ENCODE peak calls at places on chromosomes 12 and 14, in six cellular contexts. N, I, X, C, S and R are unnamed samples.

GRCh38 chr12:103503546-103504480 is 8.0 kb upstream of the C12orf42 start:
- DNase-seq in C (peak; percentile 60), X (no peak), S (no peak), N (no peak), I (peak; percentile 70), R (no peak)

GRCh38 chr14:96126339-96126770 is 78.3 kb upstream of the BDKRB2 start:
- DNase-seq in C (no peak), S (no peak), I (no peak), N (no peak), X (no peak), R (no peak)

GRCh38 chr12:5500326-5500659 is 68.4 kb downstream of the NTF3 start:
- DNase-seq in I (no peak), S (no peak), N (no peak), C (no peak), X (no peak), R (no peak)

GRCh38 chr14:36509056-36509917 is 10.7 kb downstream of the NKX2-1 start:
- DNase-seq in I (no peak), S (no peak), C (no peak), N (no peak), X (no peak), R (no peak)

GRCh38 chr12:65232490-65233077 is 45.9 kb upstream of the MSRB3 start:
- DNase-seq in N (no peak), S (no peak), X (peak; percentile 4), I (peak; percentile 52), C (peak; percentile 38), R (no peak)

GRCh38 chr12:52221912-52222457 is 11.1 kb upstream of the KRT7 start:
- DNase-seq in S (no peak), N (peak; percentile 81), X (peak; percentile 66), I (peak; percentile 48), C (peak; percentile 83), R (no peak)

GRCh38 chr12:114669501-114670256 is 14.3 kb downstream of the TBX3 start:
- DNase-seq in I (no peak), C (no peak), X (peak; percentile 81), S (no peak), N (no peak), R (no peak)

GRCh38 chr12:116592116-116592637 is 33.0 kb downstream of the MAP1LC3B2 start:
- DNase-seq in S (no peak), I (no peak), N (peak; percentile 60), C (no peak), X (no peak), R (no peak)

GRCh38 chr12:107179883-107180282 is 86.5 kb upstream of the CRY1 start:
- DNase-seq in S (no peak), N (no peak), I (no peak), X (no peak), C (peak; percentile 57), R (no peak)

GRCh38 chr14:102408729-102409128 is 46.0 kb downstream of the TECPR2 start:
- DNase-seq in X (no peak), I (no peak), C (no peak), N (no peak), S (no peak), R (no peak)

GRCh38 chr12:44362947-44363346 is 513.2 kb downstream of the NELL2 start:
- DNase-seq in X (no peak), N (no peak), C (no peak), I (no peak), S (no peak), R (no peak)

GRCh38 chr12:51771008-51771407 is 77.5 kb downstream of the FIGNL2 start:
- DNase-seq in C (no peak), N (no peak), X (peak; percentile 36), I (no peak), S (no peak), R (no peak)

GRCh38 chr14:69766984-69767368 is at the start of gene SRSF5:
- DNase-seq in S (peak; percentile 79), N (peak; percentile 97), C (peak; percentile 97), I (peak; percentile 97), X (peak; percentile 93), R (peak; percentile 92)

GRCh38 chr14:105499256-105500035 is 8.4 kb downstream of the TEDC1 start:
- DNase-seq in S (no peak), I (no peak), N (peak; percentile 48), X (no peak), C (no peak), R (no peak)

GRCh38 chr14:104937161-104937560 is 12.5 kb downstream of the PLD4 start:
- DNase-seq in I (no peak), X (no peak), C (no peak), N (no peak), S (no peak), R (no peak)

GRCh38 chr12:64452559-64453329 is 824 bp downstream of the TBK1 start:
- DNase-seq in S (no peak), I (peak; percentile 15), C (peak; percentile 72), N (no peak), X (peak; percentile 83), R (peak; percentile 12)

GRCh38 chr14:77323571-77323970 is 2.7 kb downstream of the GSTZ1 start:
- DNase-seq in X (no peak), I (no peak), S (no peak), C (no peak), N (no peak), R (no peak)

GRCh38 chr12:46342562-46343033 is 30.0 kb downstream of the SLC38A2 start:
- DNase-seq in N (no peak), C (peak; percentile 60), I (peak; percentile 48), X (peak; percentile 49), S (no peak), R (no peak)

GRCh38 chr14:54637829-54638446 is 71.0 kb downstream of the SAMD4A start:
- DNase-seq in I (no peak), N (no peak), S (peak; percentile 65), X (peak; percentile 53), C (no peak), R (no peak)

GRCh38 chr12:84911331-84912190 is 1.0 kb downstream of the SLC6A15 start:
- DNase-seq in N (peak; percentile 59), X (peak; percentile 13), S (peak; percentile 77), I (no peak), C (peak; percentile 16), R (no peak)

GRCh38 chr12:122265433-122265832 is 861 bp downstream of the VPS33A start:
- DNase-seq in X (peak; percentile 10), C (peak; percentile 25), S (no peak), I (peak; percentile 12), N (no peak), R (no peak)

GRCh38 chr14:73223049-73223448 is 14.3 kb upstream of the PAPLN start:
- DNase-seq in S (no peak), N (no peak), C (no peak), I (peak; percentile 31), X (no peak), R (peak; percentile 66)

GRCh38 chr12:2690348-2691000 is 104.3 kb upstream of the FKBP4 start:
- DNase-seq in N (no peak), I (no peak), C (no peak), S (no peak), X (no peak), R (no peak)

GRCh38 chr12:2691340-2692111 is 103.2 kb upstream of the FKBP4 start:
- DNase-seq in C (no peak), I (peak; percentile 3), S (no peak), N (no peak), X (no peak), R (no peak)

GRCh38 chr12:2692156-2692555 is 102.6 kb upstream of the FKBP4 start:
- DNase-seq in N (no peak), S (no peak), C (no peak), X (no peak), I (no peak), R (no peak)

GRCh38 chr12:2689879-2690278 is 104.9 kb upstream of the FKBP4 start:
- DNase-seq in N (no peak), S (no peak), I (no peak), C (no peak), X (no peak), R (no peak)

DNA sequence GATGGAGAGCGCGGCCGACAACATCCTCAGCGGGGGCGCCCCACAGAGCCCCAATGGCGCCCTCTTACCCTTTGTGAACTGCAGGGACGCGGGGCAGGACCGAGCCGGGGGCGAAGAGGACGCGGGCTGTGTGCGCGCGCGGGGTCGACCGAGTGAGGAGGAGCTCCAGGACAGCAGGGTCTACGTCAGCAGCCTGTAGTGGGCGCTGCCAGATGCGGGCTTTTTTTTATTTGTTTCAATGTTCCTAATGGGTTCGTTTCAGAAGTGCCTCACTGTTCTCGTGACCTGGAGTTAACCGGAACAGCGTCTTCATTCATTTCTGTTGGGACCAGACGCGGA is 103.8 kb upstream of the FKBP4 start:
- DNase-seq in I (no peak), C (no peak), X (no peak), N (no peak), S (no peak), R (no peak)
- TF ChIP-seq CTCF in I (no peak), C (no peak), X (peak; percentile 34), N (no peak), S (peak; percentile 4), R (no peak)

GRCh38 chr12:3122841-3123678 is 45.9 kb downstream of the TSPAN9 start:
- DNase-seq in X (peak; percentile 90), C (no peak), I (no peak), N (peak; percentile 87), S (peak; percentile 83), R (peak; percentile 14)
- TF ChIP-seq CTCF in X (peak; percentile 55), C (no peak), I (no peak), N (no peak), S (peak; percentile 10), R (no peak)

GRCh38 chr12:127025545-127025944 is 1241.4 kb upstream of the TMEM132C start:
- DNase-seq in S (no peak), C (no peak), X (peak; percentile 7), I (no peak), N (no peak), R (no peak)
- TF ChIP-seq CTCF in S (no peak), C (no peak), X (peak; percentile 81), I (peak; percentile 26), N (no peak), R (no peak)

GRCh38 chr14:32047791-32048190 is 29.3 kb upstream of the ARHGAP5 start:
- DNase-seq in N (no peak), C (no peak), X (no peak), I (no peak), S (peak; percentile 44), R (no peak)
- TF ChIP-seq CTCF in N (no peak), C (no peak), X (no peak), I (no peak), S (no peak), R (no peak)

DNA sequence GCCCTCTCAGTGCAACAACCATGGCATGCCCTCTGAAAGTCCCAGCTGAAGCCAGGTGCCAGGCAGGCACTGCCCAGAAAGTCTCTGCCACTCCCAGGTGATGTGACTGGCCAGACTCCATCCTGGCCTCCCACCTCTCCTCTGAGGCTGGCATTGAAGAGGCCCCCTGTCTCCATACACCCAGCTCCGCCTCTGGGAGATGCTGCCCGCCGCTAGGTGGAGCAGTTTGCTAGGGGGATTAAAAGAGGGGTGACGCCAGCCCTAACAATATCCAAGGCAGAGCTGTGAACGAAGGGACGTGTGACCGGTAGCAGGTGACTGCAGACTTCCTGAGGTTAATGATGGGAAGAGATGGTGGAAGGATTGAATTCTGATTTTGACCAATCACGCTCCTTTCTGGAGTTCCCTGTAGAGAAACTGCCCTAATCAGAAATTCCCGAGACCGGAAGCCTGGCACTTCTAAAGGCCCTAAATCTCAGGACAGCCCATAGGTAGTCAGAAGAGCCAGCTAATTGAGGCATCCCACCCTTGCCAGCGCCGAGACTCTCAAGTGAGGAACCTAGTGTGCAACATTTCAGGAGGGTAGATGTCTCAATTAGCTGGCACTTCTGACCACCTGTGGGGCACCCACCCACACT is 8.3 kb upstream of the PLEK2 start:
- DNase-seq in N (peak; percentile 70), C (peak; percentile 62), S (no peak), X (no peak), I (peak; percentile 67), R (no peak)
- TF ChIP-seq CTCF in N (peak; percentile 45), C (peak; percentile 73), S (peak; percentile 52), X (peak; percentile 76), I (peak; percentile 90), R (peak; percentile 9)